ENCODE peak calls at places on chromosomes 3 and 15, in four cellular contexts. C is tibial artery; M is neuronal stem cell; N is effector memory CD4-positive, alpha-beta T cell. F is an unnamed sample.
A peak's percentile ranks its signal among the peaks of the same experiment; 100 is the strongest.

GRCh38 chr3:132290833-132291232 is 26.4 kb upstream of the ACP3 start:
- DNase-seq in N (no peak), C (peak; percentile 36), M (no peak), F (peak; percentile 85)

GRCh38 chr3:125236331-125236903 is 23.9 kb upstream of the SLC12A8 start:
- DNase-seq in N (no peak), C (no peak), M (no peak), F (peak; percentile 67)

GRCh38 chr3:47610572-47610971 is 31.9 kb upstream of the CSPG5 start:
- DNase-seq in N (no peak), C (no peak), M (no peak), F (no peak)

GRCh38 chr3:183662099-183662498 is 26.7 kb downstream of the KLHL24 start:
- DNase-seq in M (no peak), N (no peak), C (no peak), F (peak; percentile 15)

GRCh38 chr15:98292442-98293240 is 332.1 kb downstream of the ARRDC4 start:
- DNase-seq in N (no peak), C (peak; percentile 27), M (peak; percentile 57), F (peak; percentile 2)

GRCh38 chr3:6860911-6861330 is at the start of gene GRM7:
- DNase-seq in C (no peak), M (peak; percentile 58), N (no peak), F (no peak)

GRCh38 chr3:62940763-62941632 is 65.8 kb upstream of the CADPS start:
- DNase-seq in C (no peak), N (no peak), M (no peak), F (peak; percentile 38)

GRCh38 chr3:88678747-88679146 is 428.7 kb upstream of the EPHA3 start:
- DNase-seq in N (no peak), C (no peak), M (no peak), F (no peak)

GRCh38 chr3:171049831-171050444 is 23.4 kb upstream of the SLC2A2 start:
- DNase-seq in M (peak; percentile 48), N (no peak), C (peak; percentile 41), F (peak; percentile 75)

GRCh38 chr3:126742057-126742456 is 38.0 kb downstream of the CHCHD6 start:
- DNase-seq in C (no peak), N (no peak), M (no peak), F (no peak)

GRCh38 chr3:107063351-107063750 is 313.9 kb upstream of the CCDC54 start:
- DNase-seq in M (no peak), N (no peak), C (no peak), F (peak; percentile 22)

GRCh38 chr3:71258116-71258515 is 325.4 kb downstream of the FOXP1 start:
- DNase-seq in N (no peak), M (no peak), C (no peak), F (peak; percentile 61)

GRCh38 chr3:18349197-18349798 is 75.8 kb downstream of the SATB1 start:
- DNase-seq in C (no peak), N (no peak), M (no peak), F (no peak)

GRCh38 chr3:56131976-56132590 is 336.2 kb downstream of the ERC2 start:
- DNase-seq in M (no peak), C (peak; percentile 38), N (no peak), F (peak; percentile 96)

DNA sequence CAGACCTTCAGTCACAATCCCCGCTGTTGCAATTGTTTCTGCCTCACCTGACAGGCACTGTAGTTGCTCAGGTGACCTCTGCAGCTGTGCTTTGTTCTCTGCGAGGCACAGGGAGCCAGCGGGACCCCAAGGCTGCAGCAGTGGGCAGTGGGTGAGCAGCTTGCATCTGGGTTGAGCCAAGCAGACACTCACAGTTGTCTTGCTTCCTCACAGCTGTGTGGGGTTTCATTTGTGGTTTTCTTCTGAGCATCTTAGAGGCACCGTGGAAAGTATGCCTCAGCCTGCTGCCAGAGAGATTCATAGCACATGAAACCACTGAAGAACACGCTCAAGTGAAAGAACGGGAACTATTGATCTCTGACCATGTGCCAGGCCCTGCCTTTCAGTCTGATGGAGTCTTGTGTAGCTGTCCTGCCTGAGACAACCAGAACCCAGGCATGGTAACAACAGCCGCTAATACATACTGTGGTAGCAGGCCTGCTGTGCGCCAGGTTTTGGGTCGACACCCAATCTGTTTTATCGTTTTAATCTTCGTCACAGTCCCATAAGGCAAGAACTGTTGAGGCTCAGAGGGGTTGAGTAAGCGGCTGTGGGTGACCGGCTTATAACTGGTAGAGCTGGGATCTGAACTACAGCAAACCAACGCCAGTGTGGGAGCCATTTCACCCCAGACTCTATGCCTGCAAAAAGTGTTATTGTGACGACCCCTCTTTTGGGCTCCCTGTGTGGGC is 33.4 kb downstream of the GRK7 start:
- DNase-seq in C (no peak), M (no peak), N (peak; percentile 40), F (peak; percentile 15)
- H3K4me3 ChIP-seq in C (peak overlapping the region; percentile 50), M (peak overlapping the region; percentile 39), N (peak overlapping the region; percentile 59), F (no peak overlapping the region)

DNA sequence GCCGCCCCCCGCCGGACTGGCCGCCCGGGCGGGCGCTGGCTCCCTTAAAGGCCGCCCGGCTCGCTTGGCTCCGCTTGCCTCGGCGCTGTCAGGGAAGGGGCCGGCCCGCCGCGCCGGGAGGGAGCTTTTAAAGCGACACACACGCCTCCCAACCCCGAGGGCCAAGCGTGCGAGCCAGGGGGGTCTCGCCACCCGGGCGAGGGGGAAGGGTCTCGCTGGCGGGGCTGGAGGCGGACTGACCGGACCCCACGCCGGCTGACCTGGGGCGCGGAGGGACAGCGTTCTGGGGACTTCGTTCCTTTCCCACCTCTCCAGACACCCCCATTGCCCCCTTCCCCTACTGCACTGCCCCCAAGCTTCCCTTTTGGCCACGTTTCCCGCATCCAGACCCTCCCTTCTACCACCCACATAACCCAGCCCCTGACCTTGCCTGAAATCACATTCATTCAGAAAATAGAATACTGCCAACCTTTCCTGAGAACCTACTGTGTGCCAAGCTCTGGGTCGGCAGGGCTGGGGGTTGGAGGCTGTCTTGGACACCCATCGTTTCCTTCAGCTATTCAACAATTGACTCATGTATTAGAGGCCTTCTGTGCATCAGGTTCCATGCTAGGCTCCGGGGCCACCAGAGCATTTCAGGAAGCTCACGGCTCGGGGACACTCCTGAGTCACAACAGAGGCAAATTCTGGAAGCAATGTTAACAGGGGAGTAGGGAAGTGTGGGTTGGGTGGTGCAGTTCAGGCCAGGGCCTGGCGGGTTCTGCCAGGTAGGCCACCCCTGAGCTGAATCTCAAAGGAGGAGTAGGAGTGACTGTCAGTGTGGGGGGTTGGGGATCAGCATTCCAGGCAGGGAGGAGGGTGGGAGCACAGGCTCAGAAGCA is at the start of gene INSYN1:
- DNase-seq in C (peak; percentile 36), M (no peak), N (no peak), F (peak; percentile 59)
- H3K4me3 ChIP-seq in C (peak within 1 kb of the TSS; percentile 53), M (peak within 1 kb of the TSS; percentile 55), N (no peak within 1 kb of the TSS), F (peak within 1 kb of the TSS; percentile 45)

GRCh38 chr3:69385033-69385722 is 710 bp downstream of the FRMD4B start:
- DNase-seq in N (no peak), M (no peak), C (no peak), F (no peak)
- H3K4me3 ChIP-seq in N (peak overlapping the region; percentile 35), M (no peak overlapping the region), C (peak overlapping the region; percentile 58), F (peak overlapping the region; percentile 37)

GRCh38 chr3:195584543-195584870 is 767 bp upstream of the APOD start:
- DNase-seq in M (no peak), C (no peak), N (no peak), F (no peak)

GRCh38 chr3:195587406-195587805 is 3.7 kb upstream of the APOD start:
- DNase-seq in N (no peak), C (no peak), M (no peak), F (no peak)

GRCh38 chr3:195582947-195583346 is 793 bp downstream of the APOD start:
- DNase-seq in N (no peak), M (no peak), C (no peak), F (no peak)

GRCh38 chr3:195580733-195581443 is 2.9 kb downstream of the APOD start:
- DNase-seq in M (no peak), C (no peak), N (no peak), F (peak; percentile 36)

GRCh38 chr3:195583831-195584542 is at the start of gene APOD:
- DNase-seq in C (peak; percentile 78), N (no peak), M (no peak), F (peak; percentile 75)
- H3K4me3 ChIP-seq in C (no peak within 1 kb of the TSS), N (no peak within 1 kb of the TSS), M (no peak within 1 kb of the TSS), F (peak within 1 kb of the TSS; percentile 37)

DNA sequence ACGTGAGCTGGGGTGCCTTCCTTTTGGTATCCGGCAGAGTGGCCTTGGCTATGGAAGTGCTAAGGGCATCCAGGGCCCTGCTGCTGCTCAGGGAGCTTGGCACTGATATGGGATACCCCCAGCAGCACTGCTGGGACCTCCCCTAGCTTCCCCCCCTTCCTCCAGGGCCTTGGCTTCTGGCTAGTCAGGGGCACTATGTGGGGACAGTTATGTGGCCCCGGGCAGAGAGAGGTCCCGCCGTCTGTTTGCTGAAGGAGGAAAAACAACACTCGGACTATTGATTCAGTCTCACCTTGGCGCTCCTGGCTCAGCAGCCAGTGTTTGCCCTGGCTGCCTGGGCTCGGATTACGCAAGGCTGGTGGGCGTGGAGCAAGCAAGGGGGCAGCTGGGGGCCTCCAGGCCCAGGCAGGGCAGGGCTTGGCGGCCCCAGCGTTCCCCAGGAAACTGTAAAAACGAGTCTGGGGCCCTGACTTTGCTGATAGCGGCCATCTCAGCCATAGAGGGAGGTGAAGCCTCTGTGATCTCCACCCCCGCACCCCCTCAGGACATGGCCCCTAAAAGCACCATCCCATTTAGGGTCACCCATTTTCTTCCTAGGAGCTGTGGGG is 5.7 kb downstream of the FURIN start:
- DNase-seq in C (no peak), M (no peak), N (no peak), F (no peak)
- H3K4me3 ChIP-seq in C (no peak overlapping the region), M (no peak overlapping the region), N (no peak overlapping the region), F (peak overlapping the region; percentile 67)

F was measured in cardiac fibroblast.